ENCODE peak calls at places on chromosomes 2 and 18, in eight cellular contexts. J is pons, F is Peyer's patch, B is GM03348, Q is NCI-H69, P is AG09319, R is T follicular helper cell, T is Daoy. Z is an unnamed sample.

GRCh38 chr2:14608245-14608644 is 24.3 kb upstream of the LRATD1 start:
- DNase-seq in J (no peak), F (no peak), B (no peak), Q (no peak), P (no peak), R (no peak), T (no peak), Z (no peak)

GRCh38 chr2:188042412-188042811 is 249.3 kb upstream of the GULP1 start:
- DNase-seq in J (no peak), F (no peak), B (peak; percentile 42), Q (peak; percentile 23), P (no peak), R (no peak), T (peak; percentile 38), Z (no peak)

GRCh38 chr2:110116033-110116710 is 550 bp upstream of the MALL start:
- DNase-seq in J (peak; percentile 15), F (no peak), B (peak; percentile 81), Q (peak; percentile 31), P (no peak), R (no peak), T (peak; percentile 32), Z (no peak)

GRCh38 chr2:222319576-222320440 is 21.0 kb upstream of the PAX3 start:
- DNase-seq in J (no peak), F (peak; percentile 53), B (no peak), Q (peak; percentile 44), P (no peak), R (no peak), T (peak; percentile 55), Z (no peak)

GRCh38 chr2:3200420-3200939 is 177.1 kb downstream of the EIPR1 start:
- DNase-seq in J (no peak), F (no peak), B (no peak), Q (peak; percentile 4), P (no peak), R (no peak), T (no peak), Z (peak; percentile 71)

GRCh38 chr2:9779572-9780264 is 63.6 kb upstream of the TAF1B start:
- DNase-seq in J (no peak), F (no peak), B (no peak), Q (no peak), P (no peak), R (no peak), T (no peak), Z (no peak)

GRCh38 chr2:134943540-134943939 is 24.9 kb downstream of the CCNT2 start:
- DNase-seq in J (peak; percentile 35), F (no peak), B (no peak), Q (no peak), P (no peak), R (no peak), T (no peak), Z (no peak)

GRCh38 chr2:236644502-236644911 is 74.9 kb downstream of the ACKR3 start:
- DNase-seq in J (no peak), F (peak; percentile 23), B (no peak), Q (no peak), P (no peak), R (no peak), T (no peak), Z (no peak)

GRCh38 chr2:100036793-100037192 is 105.6 kb downstream of the AFF3 start:
- DNase-seq in J (no peak), F (no peak), B (no peak), Q (peak; percentile 89), P (no peak), R (no peak), T (no peak), Z (no peak)

GRCh38 chr18:74510770-74511095 is 14.6 kb downstream of the CNDP2 start:
- DNase-seq in J (no peak), F (no peak), B (no peak), Q (no peak), P (no peak), R (no peak), T (no peak), Z (no peak)

GRCh38 chr2:27545348-27546141 is 37.3 kb upstream of the ZNF512 start:
- DNase-seq in J (no peak), F (no peak), B (no peak), Q (no peak), P (no peak), R (no peak), T (no peak), Z (no peak)

GRCh38 chr2:179427065-179427464 is 162.4 kb upstream of the SESTD1 start:
- DNase-seq in J (no peak), F (no peak), B (no peak), Q (no peak), P (no peak), R (no peak), T (no peak), Z (no peak)

GRCh38 chr18:35026407-35027061 is 14.7 kb upstream of the MAPRE2 start:
- DNase-seq in J (no peak), F (no peak), B (no peak), Q (peak; percentile 57), P (no peak), R (no peak), T (no peak), Z (peak; percentile 75)

GRCh38 chr2:1550658-1551316 is 137.5 kb downstream of the TPO start:
- DNase-seq in J (no peak), F (peak; percentile 58), B (peak; percentile 92), Q (peak; percentile 19), P (no peak), R (peak; percentile 34), T (peak; percentile 72), Z (peak; percentile 23)

GRCh38 chr2:37639631-37640030 is 31.8 kb downstream of the CDC42EP3 start:
- DNase-seq in J (no peak), F (no peak), B (no peak), Q (no peak), P (no peak), R (no peak), T (no peak), Z (no peak)

GRCh38 chr2:134359367-134360081 is 105.7 kb downstream of the MGAT5 start:
- DNase-seq in J (no peak), F (peak; percentile 70), B (no peak), Q (peak; percentile 89), P (no peak), R (no peak), T (no peak), Z (no peak)

GRCh38 chr18:39313992-39314391 is 1748.4 kb upstream of the CELF4 start:
- DNase-seq in J (no peak), F (no peak), B (no peak), Q (peak; percentile 99), P (no peak), R (no peak), T (no peak), Z (no peak)

GRCh38 chr2:47336259-47337238 is 66.4 kb upstream of the MSH2 start:
- DNase-seq in J (peak; percentile 47), F (no peak), B (no peak), Q (no peak), P (no peak), R (no peak), T (no peak), Z (no peak)

GRCh38 chr2:158600155-158600802 is 143.5 kb downstream of the PKP4 start:
- DNase-seq in J (peak; percentile 60), F (no peak), B (peak; percentile 85), Q (peak; percentile 27), P (peak; percentile 55), R (no peak), T (peak; percentile 89), Z (no peak)

GRCh38 chr18:58336605-58337004 is 292.3 kb downstream of the ALPK2 start:
- DNase-seq in J (no peak), F (no peak), B (no peak), Q (no peak), P (no peak), R (no peak), T (no peak), Z (no peak)

GRCh38 chr2:30771200-30771599 is 36.0 kb downstream of the CAPN13 start:
- DNase-seq in J (no peak), F (no peak), B (no peak), Q (no peak), P (no peak), R (no peak), T (no peak), Z (no peak)

GRCh38 chr18:13604751-13605150 is 121.6 kb downstream of the FAM210A start:
- DNase-seq in J (no peak), F (no peak), B (no peak), Q (no peak), P (no peak), R (no peak), T (no peak), Z (no peak)

GRCh38 chr18:31555971-31556747 is 35.5 kb upstream of the TTR start:
- DNase-seq in J (peak; percentile 76), F (no peak), B (peak; percentile 72), Q (peak; percentile 83), P (peak; percentile 39), R (peak; percentile 2), T (peak; percentile 48), Z (peak; percentile 82)

GRCh38 chr2:84700006-84700405 is 180.9 kb downstream of the TRABD2A start:
- DNase-seq in J (no peak), F (no peak), B (no peak), Q (no peak), P (no peak), R (no peak), T (no peak), Z (no peak)

GRCh38 chr2:85537600-85538506 is 1.1 kb upstream of the MAT2A start:
- DNase-seq in J (peak; percentile 71), F (peak; percentile 80), B (peak; percentile 48), Q (no peak), P (no peak), R (no peak), T (peak; percentile 70), Z (peak; percentile 77)

GRCh38 chr2:170013802-170014551 is 164.0 kb upstream of the MYO3B start:
- DNase-seq in J (peak; percentile 15), F (no peak), B (no peak), Q (no peak), P (no peak), R (no peak), T (no peak), Z (peak; percentile 91)

Z was measured in cerebellar cortex.